ENCODE peak calls at places on chromosome 7, in eight cellular contexts. One of them, this sample, is unnamed.

GRCh38 chr7:31437466-31437865 is 76.4 kb upstream of the ITPRID1 start:
- DNase-seq in AG09309: no peak
- DNase-seq in AG09319: no peak
- DNase-seq in testis: no peak
- DNase-seq in mucosa of descending colon: no peak
- DNase-seq in stomach: no peak
- DNase-seq in lower lobe of right lung: no peak
- DNase-seq in astrocyte of the spinal cord: no peak
- DNase-seq in this sample: no peak

GRCh38 chr7:157490465-157490912 is 153.7 kb downstream of the DNAJB6 start:
- DNase-seq in lower lobe of right lung: no peak
- DNase-seq in mucosa of descending colon: no peak
- DNase-seq in astrocyte of the spinal cord: peak
- DNase-seq in stomach: peak
- DNase-seq in AG09309: no peak
- DNase-seq in testis: no peak
- DNase-seq in AG09319: no peak
- DNase-seq in this sample: no peak

GRCh38 chr7:9937944-9938631 is 1035.6 kb upstream of the PHF14 start:
- DNase-seq in astrocyte of the spinal cord: peak
- DNase-seq in stomach: no peak
- DNase-seq in lower lobe of right lung: no peak
- DNase-seq in AG09319: no peak
- DNase-seq in mucosa of descending colon: no peak
- DNase-seq in AG09309: no peak
- DNase-seq in testis: no peak
- DNase-seq in this sample: no peak

GRCh38 chr7:35334511-35334910 is 80.6 kb upstream of the TBX20 start:
- DNase-seq in mucosa of descending colon: no peak
- DNase-seq in astrocyte of the spinal cord: no peak
- DNase-seq in AG09319: no peak
- DNase-seq in lower lobe of right lung: no peak
- DNase-seq in testis: peak
- DNase-seq in stomach: no peak
- DNase-seq in AG09309: no peak
- DNase-seq in this sample: no peak

GRCh38 chr7:17709127-17709526 is 231.2 kb downstream of the SNX13 start:
- DNase-seq in astrocyte of the spinal cord: no peak
- DNase-seq in AG09309: no peak
- DNase-seq in testis: no peak
- DNase-seq in stomach: no peak
- DNase-seq in lower lobe of right lung: no peak
- DNase-seq in AG09319: no peak
- DNase-seq in mucosa of descending colon: no peak
- DNase-seq in this sample: no peak

GRCh38 chr7:6709808-6710207 is 3.1 kb upstream of the ZNF12 start:
- DNase-seq in AG09309: no peak
- DNase-seq in astrocyte of the spinal cord: no peak
- DNase-seq in mucosa of descending colon: no peak
- DNase-seq in AG09319: no peak
- DNase-seq in testis: peak
- DNase-seq in lower lobe of right lung: no peak
- DNase-seq in stomach: no peak
- DNase-seq in this sample: no peak

GRCh38 chr7:55138663-55139062 is 119.8 kb downstream of the EGFR start:
- DNase-seq in mucosa of descending colon: no peak
- DNase-seq in astrocyte of the spinal cord: no peak
- DNase-seq in stomach: no peak
- DNase-seq in lower lobe of right lung: no peak
- DNase-seq in testis: no peak
- DNase-seq in AG09319: no peak
- DNase-seq in AG09309: no peak
- DNase-seq in this sample: no peak

GRCh38 chr7:38409524-38409923 is 136.1 kb upstream of the TARP start:
- DNase-seq in AG09319: no peak
- DNase-seq in mucosa of descending colon: no peak
- DNase-seq in AG09309: no peak
- DNase-seq in testis: no peak
- DNase-seq in lower lobe of right lung: no peak
- DNase-seq in astrocyte of the spinal cord: no peak
- DNase-seq in stomach: no peak
- DNase-seq in this sample: no peak

GRCh38 chr7:40733578-40733977 is 598.8 kb downstream of the SUGCT start:
- DNase-seq in testis: no peak
- DNase-seq in astrocyte of the spinal cord: no peak
- DNase-seq in AG09319: no peak
- DNase-seq in stomach: no peak
- DNase-seq in lower lobe of right lung: no peak
- DNase-seq in AG09309: no peak
- DNase-seq in mucosa of descending colon: no peak
- DNase-seq in this sample: no peak

GRCh38 chr7:91240546-91240945 is 23.7 kb upstream of the FZD1 start:
- DNase-seq in lower lobe of right lung: no peak
- DNase-seq in stomach: no peak
- DNase-seq in AG09309: no peak
- DNase-seq in astrocyte of the spinal cord: peak
- DNase-seq in mucosa of descending colon: no peak
- DNase-seq in AG09319: peak
- DNase-seq in testis: no peak
- DNase-seq in this sample: no peak

GRCh38 chr7:128997161-128997560 is 57.8 kb downstream of the TNPO3 start:
- DNase-seq in testis: no peak
- DNase-seq in lower lobe of right lung: no peak
- DNase-seq in AG09319: no peak
- DNase-seq in AG09309: no peak
- DNase-seq in stomach: no peak
- DNase-seq in mucosa of descending colon: no peak
- DNase-seq in astrocyte of the spinal cord: no peak
- DNase-seq in this sample: no peak

GRCh38 chr7:47508389-47509380 is 73.2 kb downstream of the TNS3 start:
- DNase-seq in AG09309: no peak
- DNase-seq in astrocyte of the spinal cord: no peak
- DNase-seq in lower lobe of right lung: no peak
- DNase-seq in stomach: no peak
- DNase-seq in mucosa of descending colon: peak
- DNase-seq in AG09319: no peak
- DNase-seq in testis: peak
- DNase-seq in this sample: no peak

GRCh38 chr7:2567663-2568238 is 9.0 kb downstream of the IQCE start:
- DNase-seq in lower lobe of right lung: peak
- DNase-seq in testis: peak
- DNase-seq in AG09309: no peak
- DNase-seq in stomach: no peak
- DNase-seq in mucosa of descending colon: no peak
- DNase-seq in AG09319: no peak
- DNase-seq in astrocyte of the spinal cord: peak
- DNase-seq in this sample: peak

GRCh38 chr7:76234931-76235441 is 33.3 kb downstream of the SRRM3 start:
- DNase-seq in testis: peak
- DNase-seq in stomach: peak
- DNase-seq in lower lobe of right lung: peak
- DNase-seq in AG09319: peak
- DNase-seq in mucosa of descending colon: peak
- DNase-seq in AG09309: peak
- DNase-seq in astrocyte of the spinal cord: peak
- DNase-seq in this sample: peak

GRCh38 chr7:131878777-131879176 is 322.3 kb upstream of the PODXL start:
- DNase-seq in lower lobe of right lung: no peak
- DNase-seq in astrocyte of the spinal cord: no peak
- DNase-seq in testis: no peak
- DNase-seq in mucosa of descending colon: no peak
- DNase-seq in stomach: no peak
- DNase-seq in AG09309: no peak
- DNase-seq in AG09319: no peak
- DNase-seq in this sample: no peak

GRCh38 chr7:86914468-86915054 is 144.9 kb downstream of the ELAPOR2 start:
- DNase-seq in lower lobe of right lung: no peak
- DNase-seq in AG09319: no peak
- DNase-seq in stomach: no peak
- DNase-seq in astrocyte of the spinal cord: peak
- DNase-seq in AG09309: no peak
- DNase-seq in testis: no peak
- DNase-seq in mucosa of descending colon: no peak
- DNase-seq in this sample: no peak

GRCh38 chr7:41835977-41836530 is 133.2 kb upstream of the INHBA start:
- DNase-seq in astrocyte of the spinal cord: peak
- DNase-seq in mucosa of descending colon: no peak
- DNase-seq in AG09319: no peak
- DNase-seq in testis: no peak
- DNase-seq in AG09309: no peak
- DNase-seq in stomach: no peak
- DNase-seq in lower lobe of right lung: no peak
- DNase-seq in this sample: no peak

GRCh38 chr7:138184191-138184590 is 107.9 kb downstream of the AKR1D1 start:
- DNase-seq in testis: no peak
- DNase-seq in AG09309: no peak
- DNase-seq in lower lobe of right lung: no peak
- DNase-seq in astrocyte of the spinal cord: no peak
- DNase-seq in stomach: no peak
- DNase-seq in mucosa of descending colon: no peak
- DNase-seq in AG09319: no peak
- DNase-seq in this sample: no peak

GRCh38 chr7:73851410-73852338 is 9.3 kb upstream of the TMEM270 start:
- DNase-seq in AG09309: peak
- DNase-seq in stomach: no peak
- DNase-seq in astrocyte of the spinal cord: peak
- DNase-seq in testis: no peak
- DNase-seq in AG09319: peak
- DNase-seq in mucosa of descending colon: no peak
- DNase-seq in lower lobe of right lung: no peak
- DNase-seq in this sample: no peak

GRCh38 chr7:100211342-100211780 is 8.4 kb upstream of the PVRIG start:
- DNase-seq in lower lobe of right lung: no peak
- DNase-seq in stomach: no peak
- DNase-seq in astrocyte of the spinal cord: no peak
- DNase-seq in AG09309: no peak
- DNase-seq in mucosa of descending colon: no peak
- DNase-seq in AG09319: no peak
- DNase-seq in testis: no peak
- DNase-seq in this sample: no peak

GRCh38 chr7:72196176-72196575 is 216.0 kb downstream of the CALN1 start:
- DNase-seq in AG09309: no peak
- DNase-seq in testis: no peak
- DNase-seq in AG09319: no peak
- DNase-seq in mucosa of descending colon: no peak
- DNase-seq in astrocyte of the spinal cord: no peak
- DNase-seq in stomach: no peak
- DNase-seq in lower lobe of right lung: no peak
- DNase-seq in this sample: no peak

GRCh38 chr7:98755138-98755898 is 114.5 kb downstream of the TMEM130 start:
- DNase-seq in stomach: no peak
- DNase-seq in AG09319: no peak
- DNase-seq in mucosa of descending colon: no peak
- DNase-seq in astrocyte of the spinal cord: no peak
- DNase-seq in lower lobe of right lung: no peak
- DNase-seq in AG09309: no peak
- DNase-seq in testis: no peak
- DNase-seq in this sample: no peak

GRCh38 chr7:30163231-30163894 is 28.6 kb downstream of the MTURN start:
- DNase-seq in testis: no peak
- DNase-seq in astrocyte of the spinal cord: no peak
- DNase-seq in AG09319: no peak
- DNase-seq in lower lobe of right lung: peak
- DNase-seq in mucosa of descending colon: no peak
- DNase-seq in stomach: no peak
- DNase-seq in AG09309: no peak
- DNase-seq in this sample: no peak

DNA sequence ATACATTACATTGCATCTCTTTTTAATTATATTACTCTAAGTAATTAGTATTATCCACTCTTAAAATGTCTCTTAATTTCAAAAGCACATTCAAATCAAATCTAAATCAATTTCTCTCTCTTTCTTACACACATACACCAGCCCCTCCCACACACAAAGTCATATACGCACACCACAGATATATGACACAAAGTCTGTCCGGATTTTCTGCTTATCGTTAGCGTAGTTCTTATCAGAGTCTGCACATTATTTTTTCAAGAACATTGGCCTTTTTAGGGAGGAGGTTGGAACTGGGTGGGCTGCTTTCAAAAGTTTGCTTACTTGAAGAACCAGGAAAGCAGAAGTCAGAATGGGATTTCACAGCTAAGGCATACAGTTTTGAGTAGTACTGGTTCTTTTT is 387.6 kb upstream of the CHRM2 start:
- DNase-seq in mucosa of descending colon: no peak
- DNase-seq in lower lobe of right lung: no peak
- DNase-seq in AG09309: no peak
- DNase-seq in astrocyte of the spinal cord: no peak
- DNase-seq in stomach: no peak
- DNase-seq in testis: no peak
- DNase-seq in AG09319: no peak
- DNase-seq in this sample: no peak
- TF ChIP-seq CTCF in mucosa of descending colon: no peak
- TF ChIP-seq CTCF in lower lobe of right lung: no peak
- TF ChIP-seq CTCF in AG09309: no peak
- TF ChIP-seq CTCF in astrocyte of the spinal cord: no peak
- TF ChIP-seq CTCF in stomach: no peak
- TF ChIP-seq CTCF in testis: no peak
- TF ChIP-seq CTCF in AG09319: no peak
- TF ChIP-seq CTCF in this sample: no peak

DNA sequence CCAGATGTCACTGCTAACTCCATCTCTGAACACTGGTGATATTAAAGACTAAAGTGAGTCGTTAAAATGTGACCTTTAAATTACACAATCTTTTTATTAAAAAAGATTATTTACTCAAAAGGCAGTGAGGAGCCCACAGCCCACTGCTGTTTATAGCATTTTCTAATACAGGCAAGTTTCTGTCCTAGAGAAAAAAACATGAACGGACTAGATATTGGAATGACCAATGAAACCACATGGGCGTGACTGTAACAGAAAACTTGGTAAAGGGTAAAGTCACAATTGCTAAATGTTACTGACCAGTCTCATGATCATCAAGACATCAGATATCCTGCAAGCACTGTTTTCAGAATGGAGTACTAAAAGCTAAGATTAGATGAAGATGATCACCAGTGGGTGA is 78.7 kb downstream of the FEZF1 start:
- DNase-seq in mucosa of descending colon: no peak
- DNase-seq in astrocyte of the spinal cord: no peak
- DNase-seq in stomach: no peak
- DNase-seq in AG09319: no peak
- DNase-seq in testis: no peak
- DNase-seq in AG09309: no peak
- DNase-seq in lower lobe of right lung: no peak
- DNase-seq in this sample: no peak
- TF ChIP-seq CTCF in mucosa of descending colon: no peak
- TF ChIP-seq CTCF in astrocyte of the spinal cord: no peak
- TF ChIP-seq CTCF in stomach: no peak
- TF ChIP-seq CTCF in AG09319: no peak
- TF ChIP-seq CTCF in testis: no peak
- TF ChIP-seq CTCF in AG09309: no peak
- TF ChIP-seq CTCF in lower lobe of right lung: no peak
- TF ChIP-seq CTCF in this sample: no peak

GRCh38 chr7:116598278-116598677 is 73.4 kb downstream of the CAV1 start:
- DNase-seq in mucosa of descending colon: no peak
- DNase-seq in AG09319: no peak
- DNase-seq in stomach: no peak
- DNase-seq in AG09309: no peak
- DNase-seq in astrocyte of the spinal cord: no peak
- DNase-seq in lower lobe of right lung: no peak
- DNase-seq in testis: no peak
- DNase-seq in this sample: no peak
- TF ChIP-seq CTCF in mucosa of descending colon: no peak
- TF ChIP-seq CTCF in AG09319: peak
- TF ChIP-seq CTCF in stomach: no peak
- TF ChIP-seq CTCF in AG09309: peak
- TF ChIP-seq CTCF in astrocyte of the spinal cord: peak
- TF ChIP-seq CTCF in lower lobe of right lung: no peak
- TF ChIP-seq CTCF in testis: no peak
- TF ChIP-seq CTCF in this sample: no peak

GRCh38 chr7:20158684-20159083 is 58.5 kb downstream of the MACC1 start:
- DNase-seq in stomach: no peak
- DNase-seq in mucosa of descending colon: no peak
- DNase-seq in testis: no peak
- DNase-seq in lower lobe of right lung: no peak
- DNase-seq in AG09319: no peak
- DNase-seq in AG09309: no peak
- DNase-seq in astrocyte of the spinal cord: peak
- DNase-seq in this sample: no peak
- TF ChIP-seq CTCF in stomach: no peak
- TF ChIP-seq CTCF in mucosa of descending colon: no peak
- TF ChIP-seq CTCF in testis: no peak
- TF ChIP-seq CTCF in lower lobe of right lung: peak
- TF ChIP-seq CTCF in AG09319: peak
- TF ChIP-seq CTCF in AG09309: peak
- TF ChIP-seq CTCF in astrocyte of the spinal cord: peak
- TF ChIP-seq CTCF in this sample: no peak

This sample was measured in endothelial cell.